ENCODE peak calls at places on chromosomes 6 and 20, in eight cellular contexts. F is activated CD4-positive, alpha-beta T cell treated with anti-CD3 and anti-CD28 coated beads, Interleukin-2, amount 50 U/mL, for 1 hour; P is right atrium auricular region; A is left lung; K is caudate nucleus; I is dermis microvascular lymphatic vessel endothelial cell; T is NCI-H526; C is HepG2. Z is an unnamed sample.

GRCh38 chr6:166687538-166688259 is 60.6 kb upstream of the RPS6KA2 start:
- DNase-seq in F (no peak), P (no peak), I (no peak), C (no peak), K (no peak), T (no peak), A (no peak), Z (no peak)

GRCh38 chr6:18277181-18278006 is 13.1 kb upstream of the DEK start:
- DNase-seq in F (no peak), I (no peak), C (no peak), T (no peak), K (no peak), P (no peak), A (no peak), Z (no peak)

GRCh38 chr6:138588805-138589434 is 89.6 kb upstream of the NHSL1 start:
- DNase-seq in A (no peak), I (peak), F (peak), T (peak), C (peak), P (peak), K (peak), Z (peak)

GRCh38 chr6:132122176-132122575 is 171.0 kb upstream of the CCN2 start:
- DNase-seq in C (no peak), F (no peak), K (no peak), T (no peak), P (no peak), I (no peak), A (no peak), Z (no peak)

GRCh38 chr6:40922281-40922680 is 116.7 kb downstream of the UNC5CL start:
- DNase-seq in K (no peak), A (no peak), C (no peak), I (no peak), T (no peak), P (no peak), F (no peak), Z (no peak)

GRCh38 chr6:134719850-134720249 is 230.1 kb downstream of the ALDH8A1 start:
- DNase-seq in K (no peak), I (no peak), C (no peak), F (no peak), A (no peak), P (no peak), T (no peak), Z (no peak)

GRCh38 chr6:53837875-53838806 is 43.3 kb downstream of the LRRC1 start:
- DNase-seq in A (no peak), P (no peak), C (no peak), T (peak), K (no peak), I (no peak), F (no peak), Z (no peak)

GRCh38 chr20:34215711-34216381 is 25.4 kb upstream of the ASIP start:
- DNase-seq in F (peak), K (peak), C (peak), I (no peak), T (peak), P (peak), A (peak), Z (peak)

GRCh38 chr20:38497246-38497645 is 24.6 kb downstream of the RALGAPB start:
- DNase-seq in P (no peak), K (no peak), I (no peak), T (no peak), F (no peak), C (no peak), A (no peak), Z (peak)

GRCh38 chr20:45036044-45036755 is 64.7 kb downstream of the KCNS1 start:
- DNase-seq in I (no peak), K (no peak), T (no peak), A (no peak), F (peak), C (peak), P (no peak), Z (peak)

GRCh38 chr6:21186479-21187055 is 407.0 kb upstream of the SOX4 start:
- DNase-seq in I (peak), A (no peak), T (no peak), C (no peak), K (no peak), F (no peak), P (no peak), Z (peak)

GRCh38 chr6:112468359-112468758 is 121.2 kb downstream of the RFPL4B start:
- DNase-seq in K (no peak), P (no peak), I (no peak), T (no peak), A (no peak), F (no peak), C (no peak), Z (peak)

GRCh38 chr6:26043389-26044139 is 43.7 kb upstream of the HFE start:
- DNase-seq in P (peak), C (peak), I (peak), K (peak), F (peak), A (peak), T (no peak), Z (peak)

GRCh38 chr6:53119772-53120409 is 28.8 kb downstream of the GCM1 start:
- DNase-seq in K (no peak), C (peak), A (no peak), P (no peak), I (no peak), T (no peak), F (no peak), Z (peak)

GRCh38 chr6:70221025-70221714 is 81.7 kb downstream of the COL9A1 start:
- DNase-seq in K (no peak), C (peak), A (no peak), P (no peak), F (peak), I (peak), T (peak), Z (peak)

GRCh38 chr6:90388395-90388794 is 91.8 kb upstream of the BACH2 start:
- DNase-seq in I (no peak), K (no peak), A (no peak), F (no peak), C (no peak), T (no peak), P (no peak), Z (no peak)

GRCh38 chr6:24721461-24722215 is 2.7 kb upstream of the C6orf62 start:
- DNase-seq in A (peak), C (no peak), F (no peak), T (peak), P (no peak), K (no peak), I (no peak), Z (peak)

GRCh38 chr6:51350308-51350904 is 531.7 kb downstream of the TFAP2B start:
- DNase-seq in F (no peak), K (no peak), A (no peak), C (no peak), T (no peak), P (no peak), I (no peak), Z (no peak)

GRCh38 chr20:44805991-44806729 is 4.2 kb downstream of the RIMS4 start:
- DNase-seq in A (peak), K (no peak), I (no peak), C (no peak), T (no peak), F (no peak), P (peak), Z (peak)

GRCh38 chr20:52105573-52106422 is 85.8 kb downstream of the ZFP64 start:
- DNase-seq in C (no peak), K (no peak), P (no peak), T (peak), F (no peak), A (no peak), I (no peak), Z (peak)

GRCh38 chr6:52352239-52353008 is 9.5 kb upstream of the PAQR8 start:
- DNase-seq in I (peak), F (no peak), P (no peak), A (peak), T (no peak), K (no peak), C (peak), Z (peak)